ENCODE peak calls at places on chromosome 19, in ten cellular contexts. E is H54; R is activated naive CD8-positive, alpha-beta T cell treated with anti-CD3 and anti-CD28 coated beads, Interleukin-2, amount 50 U/mL, for 16 hours; S is stimulated activated CD4-positive, alpha-beta T cell treated with anti-CD3 and anti-CD28 coated beads, Interleukin-12 subunit alpha, Interleukin-12 subunit beta, amount 100 ng/mL, for 4 hours; L is HS-27A; V is ascending aorta; X is HEK293T; F is EL; M is ELR; Y is left lung. P is an unnamed sample.

GRCh38 chr19:33427801-33428626 is 54.5 kb downstream of the CEBPG start:
- DNase-seq in X (no peak), L (no peak), E (no peak), S (no peak), Y (peak), V (no peak), F (no peak), M (no peak), R (no peak), P (no peak)

GRCh38 chr19:30696514-30696913 is 324.3 kb downstream of the ZNF536 start:
- DNase-seq in E (peak), X (peak), F (no peak), R (no peak), M (no peak), Y (no peak), L (no peak), V (no peak), S (no peak), P (no peak)

GRCh38 chr19:44689290-44690130 is 9.4 kb upstream of the CEACAM16 start:
- DNase-seq in E (peak), L (peak), M (peak), X (peak), R (peak), Y (peak), S (peak), F (peak), V (no peak), P (peak)

GRCh38 chr19:42286349-42287016 is 15.4 kb upstream of the PRR19 start:
- DNase-seq in M (no peak), Y (no peak), E (no peak), X (no peak), V (no peak), S (no peak), L (no peak), F (no peak), R (no peak), P (peak)

GRCh38 chr19:40719414-40719894 is 2.5 kb downstream of the ITPKC start:
- DNase-seq in X (no peak), Y (no peak), R (no peak), V (no peak), S (no peak), M (no peak), L (no peak), F (no peak), E (no peak), P (no peak)

GRCh38 chr19:887072-887471 is 5.9 kb downstream of the MED16 start:
- DNase-seq in V (no peak), Y (no peak), X (no peak), M (peak), F (peak), S (no peak), L (no peak), R (no peak), E (no peak), P (no peak)

GRCh38 chr19:32458500-32459123 is 53.0 kb downstream of the DPY19L3 start:
- DNase-seq in M (no peak), S (no peak), E (no peak), F (no peak), X (no peak), L (no peak), R (no peak), V (no peak), Y (no peak), P (no peak)

GRCh38 chr19:42021185-42021584 is 27.2 kb upstream of the ATP1A3 start:
- DNase-seq in E (no peak), R (no peak), M (no peak), V (no peak), L (no peak), S (no peak), X (no peak), F (no peak), Y (no peak), P (no peak)

GRCh38 chr19:1862424-1863307 is 713 bp downstream of the KLF16 start:
- DNase-seq in Y (peak), E (peak), R (no peak), S (peak), L (no peak), F (peak), X (peak), M (peak), V (no peak), P (no peak)

GRCh38 chr19:16000024-16000687 is 51.3 kb downstream of the OR10H4 start:
- DNase-seq in S (no peak), V (no peak), Y (no peak), R (no peak), X (no peak), E (no peak), L (no peak), F (no peak), M (no peak), P (no peak)

GRCh38 chr19:11530432-11530831 is 1.5 kb upstream of the ECSIT start:
- DNase-seq in R (no peak), F (peak), S (peak), X (peak), L (no peak), M (peak), Y (peak), E (peak), V (no peak), P (peak)

GRCh38 chr19:46056536-46056935 is 15.7 kb upstream of the IGFL4 start:
- DNase-seq in X (no peak), E (no peak), L (no peak), V (no peak), Y (no peak), S (no peak), M (no peak), F (no peak), R (no peak), P (no peak)

P was measured in C1 segment of cervical spinal cord.